ENCODE peak calls at places on chromosomes 4 and X, in nine cellular contexts. Z is heart left ventricle, A is sigmoid colon, F is vagina, L is breast epithelium, C is body of pancreas, T is tibial nerve, B is lower leg skin, E is transverse colon. K is an unnamed sample.

GRCh38 chrX:41603591-41603990 is 85.2 kb upstream of the GPR34 start:
- DNase-seq in Z (no peak), A (no peak), F (no peak), L (no peak), C (no peak), T (no peak), B (no peak), E (no peak), K (no peak)

GRCh38 chrX:148540114-148540513 is 39.7 kb downstream of the AFF2 start:
- DNase-seq in Z (no peak), A (no peak), F (no peak), L (no peak), C (no peak), T (no peak), B (no peak), E (no peak), K (peak; percentile 19)

GRCh38 chr4:112532267-112532666 is 16.3 kb upstream of the NEUROG2 start:
- DNase-seq in Z (no peak), A (no peak), F (no peak), L (no peak), C (no peak), T (no peak), B (no peak), E (no peak), K (no peak)

GRCh38 chr4:107153956-107154355 is 117.8 kb upstream of the DKK2 start:
- DNase-seq in Z (no peak), A (no peak), F (no peak), L (no peak), C (no peak), T (no peak), B (no peak), E (no peak), K (no peak)

GRCh38 chr4:43855283-43855682 is 593.3 kb downstream of the KCTD8 start:
- DNase-seq in Z (no peak), A (no peak), F (no peak), L (no peak), C (no peak), T (no peak), B (no peak), E (no peak), K (no peak)

GRCh38 chrX:20015945-20016617 is 25.2 kb upstream of the BCLAF3 start:
- DNase-seq in Z (no peak), A (no peak), F (no peak), L (no peak), C (no peak), T (no peak), B (no peak), E (no peak), K (no peak)

GRCh38 chr4:83993774-83994173 is 457.9 kb downstream of the GPAT3 start:
- DNase-seq in Z (no peak), A (no peak), F (no peak), L (no peak), C (no peak), T (no peak), B (no peak), E (no peak), K (peak; percentile 12)

GRCh38 chr4:170868191-170868590 is 778.4 kb upstream of the AADAT start:
- DNase-seq in Z (no peak), A (no peak), F (no peak), L (no peak), C (no peak), T (no peak), B (no peak), E (no peak), K (no peak)

GRCh38 chrX:150982786-150983525 is at the start of gene HMGB3:
- DNase-seq in Z (peak; percentile 89), A (peak; percentile 86), F (no peak), L (peak; percentile 72), C (peak; percentile 83), T (peak; percentile 56), B (peak; percentile 79), E (peak; percentile 88), K (peak; percentile 91)
- TF ChIP-seq POLR2A in Z (peak; percentile 49), A (no peak), F (no peak), L (no peak), C (peak; percentile 68), T (peak; percentile 26), B (no peak), E (peak; percentile 47), K (peak; percentile 67)

GRCh38 chr4:2042207-2042946 is 16.8 kb upstream of the NAT8L start:
- DNase-seq in Z (no peak), A (no peak), F (peak; percentile 79), L (no peak), C (peak; percentile 39), T (no peak), B (no peak), E (peak; percentile 41), K (peak; percentile 26)

GRCh38 chr4:2040391-2041233 is 18.5 kb upstream of the NAT8L start:
- DNase-seq in Z (no peak), A (no peak), F (no peak), L (no peak), C (no peak), T (no peak), B (no peak), E (no peak), K (no peak)

GRCh38 chr4:2042947-2043395 is 16.2 kb upstream of the NAT8L start:
- DNase-seq in Z (no peak), A (no peak), F (peak; percentile 89), L (no peak), C (no peak), T (no peak), B (no peak), E (no peak), K (no peak)

GRCh38 chr4:2043396-2044118 is 15.6 kb upstream of the NAT8L start:
- DNase-seq in Z (no peak), A (no peak), F (peak; percentile 95), L (no peak), C (no peak), T (no peak), B (no peak), E (no peak), K (no peak)

DNA sequence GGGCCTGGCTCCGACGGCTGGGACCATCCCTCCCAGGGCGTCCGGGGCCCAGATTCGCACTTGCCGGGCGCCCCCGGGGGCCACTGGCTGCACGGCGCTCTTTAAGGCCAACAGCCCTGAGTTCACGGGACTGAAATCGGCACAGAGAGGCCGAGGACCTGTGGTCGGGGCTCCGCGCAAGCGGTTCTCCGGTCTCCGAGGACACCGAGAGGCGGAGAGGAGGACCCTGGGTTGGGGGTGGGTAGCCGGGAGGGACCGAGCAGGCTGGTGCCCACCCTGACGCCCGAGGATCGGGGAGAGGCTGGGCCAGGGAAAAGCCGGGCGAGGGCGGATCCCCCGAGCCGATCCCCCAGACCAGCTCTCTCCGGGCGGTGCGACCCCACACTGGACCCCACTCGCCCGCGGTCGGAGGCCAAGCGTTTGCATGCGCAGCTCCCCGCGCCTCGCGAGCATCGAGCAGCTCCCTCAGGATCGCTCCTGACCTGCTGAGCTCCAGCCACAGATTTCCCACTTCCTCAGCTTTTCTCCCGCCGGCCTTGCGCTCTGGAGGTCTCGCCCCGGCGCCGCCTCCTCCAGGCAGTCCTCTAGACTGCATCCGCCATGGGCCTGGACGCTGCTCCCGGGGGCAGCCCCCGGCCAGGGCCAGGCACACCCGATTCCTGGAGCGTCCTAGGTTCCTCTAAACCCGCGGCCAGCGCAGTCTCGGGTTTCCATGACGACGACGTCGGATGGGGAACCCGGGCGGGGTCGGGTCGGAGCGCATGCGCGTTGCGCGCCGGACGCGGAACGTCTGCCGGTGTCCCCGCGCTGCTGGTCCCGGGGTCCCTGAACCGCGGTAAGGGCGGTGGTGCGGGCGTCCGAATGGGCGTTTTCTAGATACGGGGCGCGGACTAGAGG is 17.6 kb upstream of the NAT8L start:
- DNase-seq in Z (peak; percentile 95), A (peak; percentile 82), F (peak; percentile 91), L (no peak), C (peak; percentile 81), T (peak; percentile 46), B (peak; percentile 49), E (peak; percentile 86), K (peak; percentile 68)
- TF ChIP-seq POLR2A in Z (peak; percentile 34), A (no peak), F (no peak), L (no peak), C (peak; percentile 36), T (no peak), B (no peak), E (no peak), K (no peak)

GRCh38 chr4:128810871-128811570 is 1.5 kb downstream of the JADE1 start:
- DNase-seq in Z (peak; percentile 90), A (peak; percentile 89), F (no peak), L (peak; percentile 72), C (peak; percentile 91), T (peak; percentile 66), B (peak; percentile 70), E (peak; percentile 85), K (peak; percentile 84)

GRCh38 chr4:128812360-128812958 is 3.0 kb downstream of the JADE1 start:
- DNase-seq in Z (no peak), A (peak; percentile 81), F (no peak), L (no peak), C (peak; percentile 38), T (peak; percentile 21), B (peak; percentile 38), E (no peak), K (peak; percentile 89)

GRCh38 chr4:128811571-128812359 is 2.3 kb downstream of the JADE1 start:
- DNase-seq in Z (peak; percentile 95), A (peak; percentile 97), F (no peak), L (peak; percentile 76), C (peak; percentile 85), T (peak; percentile 81), B (peak; percentile 88), E (peak; percentile 90), K (peak; percentile 96)

GRCh38 chr4:128810331-128810870 is 901 bp downstream of the JADE1 start:
- DNase-seq in Z (no peak), A (peak; percentile 72), F (no peak), L (no peak), C (peak; percentile 60), T (peak; percentile 23), B (peak; percentile 34), E (peak; percentile 43), K (peak; percentile 79)

DNA sequence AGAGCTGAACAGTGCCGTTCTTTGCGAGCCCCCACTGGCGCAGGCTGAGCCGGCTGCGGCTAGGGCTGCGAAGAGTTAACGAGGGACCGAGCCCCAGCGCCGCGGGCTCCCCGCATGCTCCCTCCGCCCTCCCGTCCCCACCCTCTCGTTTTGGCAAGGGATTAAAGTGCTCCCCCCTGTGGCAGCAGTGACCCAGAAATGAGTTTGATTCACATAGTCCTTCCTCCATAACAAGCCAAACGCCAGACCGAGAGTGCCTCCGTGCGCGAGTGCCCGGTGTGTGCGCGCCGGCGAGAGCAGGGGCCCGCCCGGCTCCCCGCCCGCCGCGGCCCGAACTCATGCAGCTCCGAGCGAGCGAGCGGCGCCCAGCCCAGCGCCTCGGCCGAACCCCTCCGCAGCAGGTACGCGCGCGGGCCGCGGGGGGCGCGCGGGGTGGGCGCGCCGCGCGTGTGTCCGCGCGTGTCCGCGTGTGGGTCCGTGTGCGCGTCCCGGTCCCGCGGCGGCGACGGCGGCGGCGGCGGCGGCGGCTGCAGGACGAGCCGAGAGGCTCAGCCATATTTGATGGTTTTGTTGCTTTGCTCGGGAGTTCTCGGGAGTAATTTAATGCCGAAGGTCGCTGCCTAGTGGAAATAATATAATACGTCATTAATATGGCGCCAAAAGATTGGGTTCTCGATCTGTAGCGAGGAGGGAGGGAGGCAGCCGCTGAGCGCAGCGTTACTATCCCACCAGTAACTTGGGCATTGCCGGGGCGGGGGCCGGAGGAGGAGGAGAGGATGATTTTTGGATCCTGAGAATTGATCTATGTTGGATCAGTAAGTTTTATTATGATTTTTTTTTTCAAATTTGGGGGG is at the start of gene JADE1:
- DNase-seq in Z (peak; percentile 93), A (peak; percentile 95), F (no peak), L (peak; percentile 87), C (peak; percentile 94), T (peak; percentile 97), B (peak; percentile 91), E (peak; percentile 95), K (peak; percentile 95)
- TF ChIP-seq POLR2A in Z (peak; percentile 63), A (no peak), F (no peak), L (no peak), C (peak; percentile 88), T (peak; percentile 64), B (peak; percentile 6), E (peak; percentile 49), K (peak; percentile 58)

GRCh38 chr4:38661371-38661770 is 2.6 kb upstream of the KLF3 start:
- DNase-seq in Z (no peak), A (no peak), F (no peak), L (no peak), C (no peak), T (no peak), B (no peak), E (no peak), K (no peak)

GRCh38 chr4:38664704-38665401 is 854 bp downstream of the KLF3 start:
- DNase-seq in Z (peak; percentile 81), A (peak; percentile 88), F (no peak), L (peak; percentile 60), C (peak; percentile 77), T (peak; percentile 43), B (peak; percentile 58), E (peak; percentile 72), K (peak; percentile 67)

GRCh38 chr4:38660838-38661237 is 3.2 kb upstream of the KLF3 start:
- DNase-seq in Z (no peak), A (no peak), F (no peak), L (no peak), C (no peak), T (no peak), B (no peak), E (no peak), K (no peak)

GRCh38 chr4:38663801-38664703 is at the start of gene KLF3:
- DNase-seq in Z (peak; percentile 98), A (peak; percentile 97), F (no peak), L (peak; percentile 88), C (peak; percentile 95), T (peak; percentile 83), B (peak; percentile 92), E (peak; percentile 96), K (peak; percentile 92)

DNA sequence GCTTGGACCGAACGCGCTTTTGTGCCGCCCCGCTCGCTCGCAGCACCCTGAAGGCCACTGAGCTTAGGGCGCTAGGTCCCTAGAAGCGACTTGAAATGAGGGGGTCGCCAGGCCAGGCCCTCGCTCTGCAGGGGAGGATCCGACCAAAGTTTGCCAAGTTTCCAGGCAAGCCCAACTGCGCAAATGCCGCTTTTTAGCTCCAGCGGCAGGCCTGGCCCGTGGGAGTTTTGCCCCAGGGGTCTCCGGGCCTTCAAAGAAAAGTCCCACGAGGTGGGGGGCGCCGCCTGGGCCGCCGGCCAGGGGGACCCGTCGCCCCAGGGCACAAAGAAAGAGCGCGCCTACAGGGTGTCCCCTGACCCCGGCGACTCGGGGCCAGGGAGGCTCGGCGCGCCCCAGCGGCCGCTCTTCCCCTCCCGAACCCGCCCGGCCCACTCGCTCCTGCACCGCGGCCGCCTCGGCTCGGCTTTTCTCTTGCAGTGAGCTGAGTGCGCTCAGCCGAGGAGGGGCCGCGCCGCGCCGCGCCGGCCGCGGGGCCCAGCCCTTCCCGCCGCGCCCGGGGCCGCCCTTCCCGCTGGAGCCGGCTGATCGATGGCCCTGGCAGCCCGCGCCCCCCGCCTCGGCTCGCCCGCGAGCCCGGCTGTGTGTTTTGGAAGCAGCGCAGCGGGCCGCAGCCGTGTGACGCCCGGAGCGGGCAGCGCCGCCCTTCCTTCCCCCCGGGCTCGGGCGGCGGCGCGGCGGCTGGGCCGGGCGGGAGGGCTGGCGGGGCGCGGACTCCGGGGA is 788 bp upstream of the KLF3 start:
- DNase-seq in Z (no peak), A (peak; percentile 80), F (no peak), L (peak; percentile 55), C (peak; percentile 47), T (no peak), B (peak; percentile 44), E (no peak), K (peak; percentile 74)
- TF ChIP-seq POLR2A in Z (peak; percentile 37), A (no peak), F (no peak), L (no peak), C (peak; percentile 33), T (peak; percentile 71), B (no peak), E (peak; percentile 67), K (no peak)